ENCODE peak calls at places on chromosomes 4 and X, in four cellular contexts. One of them, this sample, is unnamed. For H3K4me1, the result is how much of the 10 kb centered on the place peaks cover.

GRCh38 chrX:136307471-136307870 is 6.7 kb downstream of the ADGRG4 start:
- DNase-seq in GM12878: no peak
- DNase-seq in H1: no peak
- DNase-seq in HepG2: no peak
- DNase-seq in this sample: no peak

GRCh38 chr4:85740431-85740861 is 265.5 kb downstream of the ARHGAP24 start:
- DNase-seq in H1: no peak
- DNase-seq in GM12878: no peak
- DNase-seq in HepG2: no peak
- DNase-seq in this sample: no peak

GRCh38 chrX:13029341-13029740 is 15.1 kb downstream of the FAM9C start:
- DNase-seq in H1: no peak
- DNase-seq in GM12878: no peak
- DNase-seq in HepG2: no peak
- DNase-seq in this sample: no peak

GRCh38 chrX:40281341-40282005 is 183.7 kb upstream of the BCOR start:
- DNase-seq in GM12878: no peak
- DNase-seq in HepG2: no peak
- DNase-seq in H1: no peak
- DNase-seq in this sample: no peak

GRCh38 chrX:153524234-153524633 is 6.8 kb downstream of the ATP2B3 start:
- DNase-seq in HepG2: no peak
- DNase-seq in GM12878: no peak
- DNase-seq in H1: no peak
- DNase-seq in this sample: no peak

GRCh38 chrX:115399306-115399705 is 109.8 kb downstream of the LUZP4 start:
- DNase-seq in H1: no peak
- DNase-seq in GM12878: no peak
- DNase-seq in HepG2: no peak
- DNase-seq in this sample: peak

GRCh38 chrX:40871385-40872082 is 136.2 kb upstream of the MED14 start:
- DNase-seq in H1: no peak
- DNase-seq in HepG2: no peak
- DNase-seq in GM12878: peak
- DNase-seq in this sample: no peak

GRCh38 chr4:101128473-101128872 is 218.9 kb downstream of the PPP3CA start:
- DNase-seq in HepG2: no peak
- DNase-seq in H1: no peak
- DNase-seq in GM12878: no peak
- DNase-seq in this sample: no peak

GRCh38 chrX:1393871-1394615 is 2.1 kb upstream of the SLC25A6 start:
- DNase-seq in H1: no peak
- DNase-seq in GM12878: no peak
- DNase-seq in HepG2: no peak
- DNase-seq in this sample: no peak

GRCh38 chr4:53576218-53576617 is 15.1 kb downstream of the LNX1 start:
- DNase-seq in H1: no peak
- DNase-seq in HepG2: no peak
- DNase-seq in GM12878: no peak
- DNase-seq in this sample: no peak

GRCh38 chr4:2182981-2183380 is 58.9 kb downstream of the HAUS3 start:
- DNase-seq in HepG2: no peak
- DNase-seq in GM12878: no peak
- DNase-seq in H1: no peak
- DNase-seq in this sample: no peak

GRCh38 chrX:45850775-45851433 is 650.2 kb upstream of the DIPK2B start:
- DNase-seq in GM12878: no peak
- DNase-seq in HepG2: peak
- DNase-seq in H1: peak
- DNase-seq in this sample: no peak

GRCh38 chr4:122548452-122548851 is 72.4 kb downstream of the IL21 start:
- DNase-seq in HepG2: no peak
- DNase-seq in GM12878: no peak
- DNase-seq in H1: no peak
- DNase-seq in this sample: no peak

GRCh38 chrX:67636532-67636931 is 92.7 kb downstream of the AR start:
- DNase-seq in HepG2: no peak
- DNase-seq in GM12878: no peak
- DNase-seq in H1: no peak
- DNase-seq in this sample: peak

GRCh38 chrX:106005684-106006083 is 32.8 kb downstream of the SERPINA7 start:
- DNase-seq in H1: no peak
- DNase-seq in GM12878: no peak
- DNase-seq in HepG2: peak
- DNase-seq in this sample: no peak

GRCh38 chr4:159117968-159118367 is 15.1 kb downstream of the RAPGEF2 start:
- DNase-seq in HepG2: no peak
- DNase-seq in H1: no peak
- DNase-seq in GM12878: no peak
- DNase-seq in this sample: no peak
- H3K4me1 ChIP-seq in HepG2: under half
- H3K4me1 ChIP-seq in H1: under half
- H3K4me1 ChIP-seq in GM12878: under half
- H3K4me1 ChIP-seq in this sample: under half

GRCh38 chrX:10014462-10015373 is 47.6 kb downstream of the CLDN34 start:
- DNase-seq in HepG2: peak
- DNase-seq in H1: peak
- DNase-seq in GM12878: no peak
- DNase-seq in this sample: peak

GRCh38 chrX:10015711-10016515 is 48.8 kb downstream of the CLDN34 start:
- DNase-seq in H1: peak
- DNase-seq in GM12878: no peak
- DNase-seq in HepG2: no peak
- DNase-seq in this sample: no peak

GRCh38 chrX:10012776-10013175 is 45.6 kb downstream of the CLDN34 start:
- DNase-seq in GM12878: no peak
- DNase-seq in HepG2: no peak
- DNase-seq in H1: no peak
- DNase-seq in this sample: no peak

GRCh38 chrX:10017866-10018265 is 50.7 kb downstream of the CLDN34 start:
- DNase-seq in HepG2: peak
- DNase-seq in GM12878: no peak
- DNase-seq in H1: no peak
- DNase-seq in this sample: no peak

DNA sequence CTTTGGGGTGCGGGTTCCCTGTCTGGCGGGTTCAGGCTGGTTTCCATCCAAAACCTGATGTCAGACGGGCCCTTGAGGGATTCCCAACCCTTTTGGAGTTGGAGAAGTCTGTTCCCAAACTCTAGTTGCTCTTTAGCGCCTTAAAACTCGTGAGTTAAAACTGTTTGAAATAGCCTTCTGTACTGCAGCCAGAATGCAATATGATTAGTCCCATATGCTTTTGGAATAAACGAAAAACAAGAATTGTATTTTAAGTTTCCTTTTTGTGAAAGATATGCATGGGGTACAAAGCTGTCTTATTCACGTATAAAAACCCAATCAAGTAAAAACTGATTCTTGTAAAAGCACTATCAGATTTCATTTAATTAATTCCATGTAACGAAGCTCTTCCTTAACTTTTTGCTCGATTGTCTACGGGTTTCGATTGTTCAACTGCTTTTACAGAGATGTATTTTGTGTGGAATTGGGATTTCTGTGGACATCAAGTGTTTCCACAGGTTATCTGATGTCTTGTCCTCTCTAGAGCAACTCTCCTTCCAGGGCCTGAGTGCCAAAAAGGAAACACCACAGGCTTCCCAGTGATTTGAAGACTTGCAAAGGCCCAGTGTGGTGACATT is 49.5 kb downstream of the CLDN34 start:
- DNase-seq in GM12878: no peak
- DNase-seq in H1: no peak
- DNase-seq in HepG2: no peak
- DNase-seq in this sample: no peak
- H3K4me3 ChIP-seq in GM12878: peak
- H3K4me3 ChIP-seq in H1: peak
- H3K4me3 ChIP-seq in HepG2: peak
- H3K4me3 ChIP-seq in this sample: peak

GRCh38 chr4:139951051-139951450 is 202.9 kb downstream of the MAML3 start:
- DNase-seq in GM12878: no peak
- DNase-seq in HepG2: no peak
- DNase-seq in H1: no peak
- DNase-seq in this sample: no peak

GRCh38 chr4:139956436-139957107 is 197.4 kb downstream of the MAML3 start:
- DNase-seq in GM12878: no peak
- DNase-seq in HepG2: no peak
- DNase-seq in H1: no peak
- DNase-seq in this sample: no peak

GRCh38 chr4:139957108-139957464 is 196.9 kb downstream of the MAML3 start:
- DNase-seq in H1: no peak
- DNase-seq in HepG2: no peak
- DNase-seq in GM12878: no peak
- DNase-seq in this sample: no peak

GRCh38 chr4:139955600-139955999 is 198.4 kb downstream of the MAML3 start:
- DNase-seq in H1: no peak
- DNase-seq in GM12878: no peak
- DNase-seq in HepG2: no peak
- DNase-seq in this sample: no peak

GRCh38 chr4:139954512-139954911 is 199.5 kb downstream of the MAML3 start:
- DNase-seq in GM12878: no peak
- DNase-seq in HepG2: no peak
- DNase-seq in H1: no peak
- DNase-seq in this sample: no peak
- TF ChIP-seq SUZ12 in GM12878: no peak
- TF ChIP-seq SUZ12 in HepG2: no peak
- TF ChIP-seq SUZ12 in H1: no peak
- TF ChIP-seq SUZ12 in this sample: no peak

GRCh38 chr4:88277711-88278025 is 6.7 kb downstream of the PPM1K start:
- DNase-seq in HepG2: no peak
- DNase-seq in GM12878: no peak
- DNase-seq in H1: no peak
- DNase-seq in this sample: no peak

GRCh38 chr4:88275949-88276515 is 8.3 kb downstream of the PPM1K start:
- DNase-seq in H1: no peak
- DNase-seq in GM12878: no peak
- DNase-seq in HepG2: no peak
- DNase-seq in this sample: no peak

GRCh38 chr4:88280228-88280795 is 4.0 kb downstream of the PPM1K start:
- DNase-seq in H1: no peak
- DNase-seq in GM12878: no peak
- DNase-seq in HepG2: no peak
- DNase-seq in this sample: no peak

GRCh38 chr4:88275516-88275915 is 8.8 kb downstream of the PPM1K start:
- DNase-seq in HepG2: no peak
- DNase-seq in GM12878: no peak
- DNase-seq in H1: no peak
- DNase-seq in this sample: no peak

GRCh38 chr4:88276952-88277710 is 7.2 kb downstream of the PPM1K start:
- DNase-seq in H1: no peak
- DNase-seq in HepG2: no peak
- DNase-seq in GM12878: no peak
- DNase-seq in this sample: no peak
- H3K4me1 ChIP-seq in H1: under half
- H3K4me1 ChIP-seq in HepG2: under half
- H3K4me1 ChIP-seq in GM12878: under half
- H3K4me1 ChIP-seq in this sample: under half

DNA sequence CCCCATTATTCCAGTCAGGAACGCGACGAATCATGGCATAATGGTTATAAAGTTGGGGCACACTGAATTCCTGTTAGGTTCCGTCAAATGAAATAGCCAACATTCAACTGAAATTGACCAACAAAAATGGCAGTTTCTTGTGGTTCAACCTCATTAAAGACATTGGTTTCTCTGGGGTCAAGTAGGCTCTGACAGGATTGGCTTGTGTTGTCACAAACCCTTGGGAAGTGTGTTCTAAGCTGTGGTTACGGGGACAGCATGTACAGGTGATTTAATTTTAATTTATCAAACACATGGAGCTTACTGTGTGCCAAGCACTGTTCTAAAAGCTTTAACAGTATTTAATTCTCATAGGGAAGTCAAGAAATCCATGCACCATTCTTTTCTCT is 751 bp downstream of the XK start:
- DNase-seq in GM12878: no peak
- DNase-seq in H1: no peak
- DNase-seq in HepG2: no peak
- DNase-seq in this sample: no peak
- H3K4me3 ChIP-seq in GM12878: no peak
- H3K4me3 ChIP-seq in H1: peak
- H3K4me3 ChIP-seq in HepG2: no peak
- H3K4me3 ChIP-seq in this sample: peak

GRCh38 chr4:183161630-183162029 is 62.6 kb downstream of the WWC2 start:
- DNase-seq in H1: no peak
- DNase-seq in HepG2: no peak
- DNase-seq in GM12878: no peak
- DNase-seq in this sample: no peak

GRCh38 chr4:183157215-183157614 is 58.2 kb downstream of the WWC2 start:
- DNase-seq in HepG2: no peak
- DNase-seq in H1: no peak
- DNase-seq in GM12878: no peak
- DNase-seq in this sample: no peak

GRCh38 chr4:183155450-183156184 is 56.6 kb downstream of the WWC2 start:
- DNase-seq in HepG2: no peak
- DNase-seq in H1: no peak
- DNase-seq in GM12878: no peak
- DNase-seq in this sample: no peak

GRCh38 chr4:183154701-183155391 is 55.8 kb downstream of the WWC2 start:
- DNase-seq in GM12878: no peak
- DNase-seq in H1: no peak
- DNase-seq in HepG2: peak
- DNase-seq in this sample: no peak

DNA sequence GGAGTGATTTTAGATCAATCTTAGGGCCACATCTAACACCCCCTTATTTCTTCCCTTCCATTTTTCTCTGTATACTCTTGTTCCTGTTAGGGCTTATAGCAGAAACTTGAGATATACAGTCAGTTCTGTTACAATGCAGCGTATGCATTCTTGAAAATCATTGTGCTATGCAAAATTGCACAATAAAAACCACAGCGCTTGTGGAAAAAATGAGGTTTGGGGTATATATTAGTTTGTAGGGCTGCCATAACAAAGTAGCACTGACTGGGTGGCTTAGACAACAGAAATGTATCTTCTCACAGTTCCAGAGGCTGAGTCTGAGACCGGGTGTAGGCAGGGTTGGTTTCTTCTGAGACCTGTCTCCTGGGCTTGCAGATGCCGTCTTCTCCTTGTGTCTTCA is 59.0 kb downstream of the WWC2 start:
- DNase-seq in H1: no peak
- DNase-seq in GM12878: no peak
- DNase-seq in HepG2: no peak
- DNase-seq in this sample: no peak
- TF ChIP-seq SUZ12 in H1: no peak
- TF ChIP-seq SUZ12 in GM12878: no peak
- TF ChIP-seq SUZ12 in HepG2: no peak
- TF ChIP-seq SUZ12 in this sample: no peak

GRCh38 chr4:22508376-22508775 is 7.5 kb downstream of the ADGRA3 start:
- DNase-seq in GM12878: no peak
- DNase-seq in H1: no peak
- DNase-seq in HepG2: no peak
- DNase-seq in this sample: no peak
- H3K4me1 ChIP-seq in GM12878: under half
- H3K4me1 ChIP-seq in H1: under half
- H3K4me1 ChIP-seq in HepG2: half or more
- H3K4me1 ChIP-seq in this sample: under half